ENCODE peak calls at places on chromosome 17, in ten cellular contexts. M is AG08396; I is SJCRH30; F is activated CD4-positive, alpha-beta T cell treated with anti-CD3 and anti-CD28 coated beads for 24 hours; N is HT1080; P is M059J; A is ELR; H is testis; Y is DMS153; V is PC-9. O is an unnamed sample.

GRCh38 chr17:2170023-2170422 is 115.1 kb downstream of the HIC1 start:
- DNase-seq in H (no peak), A (peak; percentile 24), P (no peak), Y (no peak), M (no peak), I (no peak), V (peak; percentile 22), N (no peak), F (peak; percentile 7), O (no peak)

GRCh38 chr17:41489531-41489930 is at the start of gene KRT36:
- DNase-seq in M (no peak), V (no peak), P (no peak), H (no peak), Y (no peak), N (no peak), F (no peak), I (no peak), A (no peak), O (no peak)

GRCh38 chr17:73412914-73413313 is 101.1 kb upstream of the CDC42EP4 start:
- DNase-seq in V (no peak), H (no peak), A (no peak), F (no peak), Y (no peak), I (peak; percentile 25), N (no peak), P (no peak), M (no peak), O (no peak)

GRCh38 chr17:2853722-2854580 is 57.7 kb downstream of the RAP1GAP2 start:
- DNase-seq in I (peak; percentile 27), V (peak; percentile 60), Y (no peak), H (peak; percentile 30), N (no peak), F (peak; percentile 7), A (peak; percentile 13), P (no peak), M (peak; percentile 45), O (peak; percentile 26)

GRCh38 chr17:83145358-83145738 is 65.9 kb downstream of the METRNL start:
- DNase-seq in Y (no peak), V (no peak), H (no peak), P (no peak), I (no peak), A (no peak), M (no peak), N (no peak), F (no peak), O (no peak)

GRCh38 chr17:44004761-44005526 is 522 bp downstream of the NAGS start:
- DNase-seq in Y (peak; percentile 11), I (no peak), H (no peak), V (no peak), F (no peak), A (no peak), M (no peak), N (no peak), P (no peak), O (peak; percentile 89)

GRCh38 chr17:14303343-14304221 is 2.7 kb downstream of the HS3ST3B1 start:
- DNase-seq in N (no peak), V (no peak), P (peak; percentile 47), Y (no peak), A (peak; percentile 19), I (peak; percentile 50), H (no peak), M (no peak), F (no peak), O (peak; percentile 84)

GRCh38 chr17:76071497-76072148 is 694 bp downstream of the SRP68 start:
- DNase-seq in M (no peak), H (peak; percentile 37), Y (no peak), N (no peak), P (no peak), F (no peak), A (no peak), V (no peak), I (no peak), O (no peak)

GRCh38 chr17:61383689-61384201 is 15.9 kb upstream of the TBX2 start:
- DNase-seq in Y (no peak), H (no peak), N (no peak), P (no peak), V (no peak), I (no peak), F (no peak), A (no peak), M (no peak), O (peak; percentile 58)

GRCh38 chr17:49634487-49634865 is 43.4 kb downstream of the SPOP start:
- DNase-seq in N (no peak), V (no peak), M (no peak), I (no peak), P (no peak), H (no peak), F (no peak), A (no peak), Y (no peak), O (no peak)

GRCh38 chr17:21162394-21162775 is 35.6 kb downstream of the DHRS7B start:
- DNase-seq in Y (no peak), A (no peak), I (no peak), V (no peak), N (no peak), F (no peak), H (no peak), P (no peak), M (no peak), O (no peak)

GRCh38 chr17:50046179-50046578 is 9.7 kb upstream of the ITGA3 start:
- DNase-seq in N (no peak), P (no peak), V (no peak), Y (no peak), A (no peak), F (no peak), H (no peak), M (no peak), I (no peak), O (no peak)

GRCh38 chr17:27362909-27363308 is 69.0 kb downstream of the WSB1 start:
- DNase-seq in F (no peak), P (no peak), M (no peak), I (no peak), A (no peak), H (no peak), N (no peak), Y (no peak), V (no peak), O (no peak)

GRCh38 chr17:49498037-49498615 is 3.0 kb downstream of the NGFR start:
- DNase-seq in N (no peak), F (no peak), H (no peak), Y (no peak), I (peak; percentile 67), M (no peak), V (no peak), P (no peak), A (peak; percentile 25), O (no peak)

GRCh38 chr17:57916925-57917858 is 38.0 kb downstream of the CUEDC1 start:
- DNase-seq in I (no peak), P (peak; percentile 33), A (peak; percentile 20), N (no peak), F (no peak), H (no peak), V (no peak), Y (peak; percentile 83), M (no peak), O (no peak)

GRCh38 chr17:34045990-34046389 is 209.1 kb upstream of the CCL2 start:
- DNase-seq in P (no peak), Y (no peak), I (no peak), V (no peak), M (no peak), H (no peak), F (no peak), A (no peak), N (no peak), O (no peak)

GRCh38 chr17:73610331-73610911 is 33.8 kb downstream of the SDK2 start:
- DNase-seq in M (no peak), N (peak; percentile 8), A (no peak), P (no peak), Y (no peak), F (no peak), V (no peak), I (no peak), H (no peak), O (no peak)

GRCh38 chr17:81050645-81051625 is 16.0 kb downstream of the BAIAP2 start:
- DNase-seq in N (no peak), A (no peak), I (no peak), P (peak; percentile 46), V (peak; percentile 49), M (no peak), H (no peak), Y (no peak), F (no peak), O (peak; percentile 48)

GRCh38 chr17:5526821-5527598 is 40.6 kb downstream of the MIS12 start:
- DNase-seq in Y (no peak), A (peak; percentile 98), V (peak; percentile 69), F (peak; percentile 66), M (peak; percentile 91), P (peak; percentile 98), H (no peak), I (peak; percentile 96), N (peak; percentile 97), O (no peak)

GRCh38 chr17:83100853-83101391 is 21.5 kb downstream of the METRNL start:
- DNase-seq in A (no peak), Y (no peak), P (no peak), I (no peak), M (no peak), V (no peak), F (no peak), H (no peak), N (no peak), O (no peak)

GRCh38 chr17:80938556-80938955 is 53.1 kb upstream of the CHMP6 start:
- DNase-seq in A (no peak), F (no peak), Y (no peak), M (no peak), P (no peak), N (no peak), V (no peak), I (peak; percentile 73), H (no peak), O (no peak)

GRCh38 chr17:2723505-2723996 is 12.0 kb upstream of the CLUH start:
- DNase-seq in N (no peak), F (no peak), P (peak; percentile 26), Y (peak; percentile 12), A (no peak), I (no peak), H (no peak), M (no peak), V (peak; percentile 64), O (no peak)

GRCh38 chr17:76866774-76867577 is 1.2 kb upstream of the MGAT5B start:
- DNase-seq in A (peak; percentile 88), H (no peak), V (peak; percentile 49), I (no peak), N (peak; percentile 86), Y (no peak), F (no peak), M (peak; percentile 65), P (peak; percentile 79), O (no peak)

GRCh38 chr17:80970044-80970761 is 21.4 kb upstream of the CHMP6 start:
- DNase-seq in I (peak; percentile 98), P (no peak), N (no peak), Y (peak; percentile 17), H (peak; percentile 55), M (peak; percentile 62), A (peak; percentile 50), F (peak; percentile 35), V (peak; percentile 37), O (no peak)

GRCh38 chr17:61201211-61201610 is 198.4 kb upstream of the TBX2 start:
- DNase-seq in F (no peak), I (peak; percentile 63), V (no peak), P (peak; percentile 91), A (peak; percentile 97), H (no peak), N (peak; percentile 64), M (peak; percentile 51), Y (no peak), O (no peak)

GRCh38 chr17:41907633-41908539 is 10.9 kb downstream of the ACLY start:
- DNase-seq in A (no peak), M (peak; percentile 29), V (no peak), P (peak; percentile 60), F (no peak), I (no peak), H (no peak), N (no peak), Y (no peak), O (no peak)

GRCh38 chr17:18038149-18038850 is 668 bp downstream of the ATPAF2 start:
- DNase-seq in I (no peak), N (peak; percentile 21), V (no peak), A (peak; percentile 38), F (no peak), M (no peak), Y (no peak), H (no peak), P (peak; percentile 27), O (no peak)

GRCh38 chr17:4947010-4947410 is 1.3 kb downstream of the PFN1 start:
- DNase-seq in A (peak; percentile 29), V (no peak), N (no peak), M (no peak), Y (no peak), H (no peak), P (no peak), I (no peak), F (no peak), O (no peak)

O was measured in upper lobe of left lung.